ENCODE peak calls at places on chromosomes 11 and 22, in eight cellular contexts. S is upper lobe of left lung, L is A549, Y is stomach, C is tibial nerve, H is suprapubic skin, X is K562, M is H1. Q is an unnamed sample.

GRCh38 chr22:49826603-49827306 is 918 bp downstream of the BRD1 start:
- DNase-seq in H (no peak), S (peak; percentile 91), C (no peak), X (no peak), Y (peak; percentile 66), M (no peak), L (no peak), Q (peak; percentile 69)

GRCh38 chr11:128898580-128899344 is 7.6 kb downstream of the KCNJ5 start:
- DNase-seq in X (no peak), L (no peak), Y (no peak), S (no peak), M (no peak), C (no peak), H (no peak), Q (no peak)

GRCh38 chr11:130023204-130023603 is 20.6 kb upstream of the PRDM10 start:
- DNase-seq in X (no peak), H (no peak), S (no peak), L (no peak), C (no peak), M (no peak), Y (no peak), Q (no peak)

GRCh38 chr11:68231598-68231997 is 18.5 kb upstream of the KMT5B start:
- DNase-seq in C (no peak), X (no peak), S (no peak), H (no peak), M (no peak), Y (no peak), L (no peak), Q (no peak)

GRCh38 chr11:15629690-15630321 is 515.1 kb downstream of the INSC start:
- DNase-seq in M (no peak), L (peak; percentile 33), Y (peak; percentile 70), C (no peak), H (no peak), S (no peak), X (no peak), Q (no peak)

GRCh38 chr22:19520007-19520406 is 4.2 kb downstream of the CLDN5 start:
- DNase-seq in H (no peak), L (no peak), Y (no peak), C (no peak), M (no peak), X (no peak), S (no peak), Q (no peak)

GRCh38 chr11:112659185-112659584 is 302.0 kb upstream of the NCAM1 start:
- DNase-seq in L (no peak), X (no peak), C (no peak), Y (no peak), M (no peak), H (no peak), S (no peak), Q (no peak)

GRCh38 chr22:22810018-22810427 is 77.6 kb upstream of the IGLL5 start:
- DNase-seq in H (no peak), X (peak; percentile 97), L (peak; percentile 46), S (peak; percentile 46), Y (peak; percentile 51), C (no peak), M (no peak), Q (no peak)

GRCh38 chr11:3049430-3050243 is 7.6 kb downstream of the CARS1 start:
- DNase-seq in S (peak; percentile 84), M (no peak), H (peak; percentile 91), C (peak; percentile 61), Y (peak; percentile 76), X (no peak), L (peak; percentile 77), Q (peak; percentile 73)

DNA sequence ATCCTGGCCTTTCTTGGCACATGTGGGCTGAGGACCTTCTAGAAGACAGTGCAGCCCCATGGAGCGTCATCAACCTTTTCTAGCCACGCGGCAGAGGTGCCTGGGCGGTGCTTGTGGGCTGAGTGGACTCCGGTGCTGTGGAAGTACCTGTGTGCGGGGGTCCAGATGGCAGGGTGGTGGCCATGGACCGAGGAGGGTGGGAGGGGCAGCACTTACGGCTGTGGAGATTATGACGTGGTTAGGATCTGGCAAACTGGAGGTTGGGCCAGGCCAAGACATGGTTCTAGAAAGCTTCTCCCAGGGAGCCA is 2.0 kb downstream of the TUB start:
- DNase-seq in S (no peak), M (no peak), X (no peak), L (no peak), H (no peak), C (no peak), Y (no peak), Q (no peak)
- H3K4me1 ChIP-seq in S (peaks cover 19% of the 10 kb centered on the region), M (peaks cover 56% of the 10 kb centered on the region), X (no peaks in the 10 kb centered on the region), L (peaks cover 6% of the 10 kb centered on the region), H (peaks cover 29% of the 10 kb centered on the region), C (peaks cover 42% of the 10 kb centered on the region), Y (peaks cover 30% of the 10 kb centered on the region), Q (peaks cover 7% of the 10 kb centered on the region)

GRCh38 chr11:121024989-121025388 is 1.1 kb downstream of the TBCEL start:
- DNase-seq in L (no peak), Y (no peak), H (no peak), C (no peak), S (no peak), M (no peak), X (no peak), Q (no peak)

GRCh38 chr11:121029153-121029552 is 5.3 kb downstream of the TBCEL start:
- DNase-seq in S (no peak), X (no peak), M (no peak), L (no peak), C (no peak), H (no peak), Y (no peak), Q (no peak)

GRCh38 chr11:121018746-121019145 is 5.2 kb upstream of the TBCEL start:
- DNase-seq in S (no peak), X (no peak), L (no peak), C (no peak), M (no peak), H (no peak), Y (no peak), Q (no peak)

GRCh38 chr11:121029813-121030445 is 6.0 kb downstream of the TBCEL start:
- DNase-seq in L (no peak), C (no peak), X (no peak), M (no peak), Y (no peak), S (no peak), H (no peak), Q (no peak)

DNA sequence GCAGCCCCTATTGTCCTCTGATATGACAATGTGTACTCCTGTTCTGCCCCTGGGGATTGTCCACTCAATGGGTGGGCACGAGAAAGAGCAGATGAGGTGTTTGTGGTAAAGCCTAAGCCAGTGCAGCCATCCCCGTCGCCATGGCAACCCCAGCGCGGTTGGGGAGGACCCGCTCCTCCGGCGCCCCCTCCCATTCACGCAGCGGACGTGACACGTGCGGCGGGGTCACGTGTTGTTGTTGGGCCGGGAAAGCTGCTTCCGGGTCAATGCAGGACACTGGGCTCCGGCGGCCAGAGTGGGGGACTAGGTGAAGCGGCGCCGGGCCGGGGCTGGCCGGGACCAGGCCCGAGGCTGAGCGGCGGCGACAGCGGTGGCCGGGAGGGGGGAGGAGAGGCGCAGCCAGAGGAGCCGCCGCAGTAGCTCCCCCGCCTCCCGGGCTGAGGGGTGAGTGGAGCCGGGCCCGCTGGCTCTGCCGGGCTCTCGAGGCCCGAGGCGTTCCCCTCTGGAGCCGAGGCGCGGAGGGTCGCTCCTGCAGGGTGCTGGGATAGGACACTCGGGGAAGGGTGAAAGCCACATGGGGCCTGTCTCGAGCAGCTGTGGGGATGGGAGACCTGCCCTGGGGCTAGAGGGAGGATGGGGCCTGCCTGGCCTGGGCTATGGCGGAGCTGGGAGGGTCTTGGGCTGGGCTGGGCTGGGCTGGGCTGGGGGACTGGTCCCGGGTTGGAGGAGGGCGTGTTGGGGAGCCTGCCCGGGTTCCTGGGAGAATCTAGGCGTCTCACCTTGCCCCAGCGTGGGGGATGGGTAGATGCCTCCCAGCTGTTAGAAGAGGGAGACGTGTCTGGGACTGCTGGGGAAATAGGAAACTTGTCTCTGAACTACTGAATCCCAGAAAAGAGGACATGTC is at the start of gene TBCEL:
- DNase-seq in X (peak; percentile 90), M (peak; percentile 66), S (peak; percentile 95), Y (peak; percentile 77), L (peak; percentile 70), C (peak; percentile 62), H (peak; percentile 90), Q (peak; percentile 93)
- TF ChIP-seq POLR2A in X (peak; percentile 57), M (peak; percentile 13), S (peak; percentile 32), Y (no peak), L (peak; percentile 8), C (no peak), H (no peak), Q (no peak)

GRCh38 chr22:29032014-29032475 is 29.6 kb downstream of the C22orf31 start:
- DNase-seq in S (no peak), C (no peak), M (no peak), X (no peak), Y (no peak), H (no peak), L (no peak), Q (no peak)

GRCh38 chr22:29031236-29031982 is 30.2 kb downstream of the C22orf31 start:
- DNase-seq in H (peak; percentile 78), M (peak; percentile 47), S (peak; percentile 46), X (peak; percentile 62), L (peak; percentile 91), Y (peak; percentile 44), C (peak; percentile 27), Q (peak; percentile 62)

GRCh38 chr22:29030016-29030617 is 31.5 kb downstream of the C22orf31 start:
- DNase-seq in H (no peak), C (no peak), M (no peak), L (no peak), Y (peak; percentile 42), S (peak; percentile 84), X (no peak), Q (no peak)

GRCh38 chr22:29029202-29030000 is 32.2 kb downstream of the C22orf31 start:
- DNase-seq in Y (no peak), C (no peak), L (no peak), S (no peak), M (no peak), H (no peak), X (no peak), Q (no peak)

DNA sequence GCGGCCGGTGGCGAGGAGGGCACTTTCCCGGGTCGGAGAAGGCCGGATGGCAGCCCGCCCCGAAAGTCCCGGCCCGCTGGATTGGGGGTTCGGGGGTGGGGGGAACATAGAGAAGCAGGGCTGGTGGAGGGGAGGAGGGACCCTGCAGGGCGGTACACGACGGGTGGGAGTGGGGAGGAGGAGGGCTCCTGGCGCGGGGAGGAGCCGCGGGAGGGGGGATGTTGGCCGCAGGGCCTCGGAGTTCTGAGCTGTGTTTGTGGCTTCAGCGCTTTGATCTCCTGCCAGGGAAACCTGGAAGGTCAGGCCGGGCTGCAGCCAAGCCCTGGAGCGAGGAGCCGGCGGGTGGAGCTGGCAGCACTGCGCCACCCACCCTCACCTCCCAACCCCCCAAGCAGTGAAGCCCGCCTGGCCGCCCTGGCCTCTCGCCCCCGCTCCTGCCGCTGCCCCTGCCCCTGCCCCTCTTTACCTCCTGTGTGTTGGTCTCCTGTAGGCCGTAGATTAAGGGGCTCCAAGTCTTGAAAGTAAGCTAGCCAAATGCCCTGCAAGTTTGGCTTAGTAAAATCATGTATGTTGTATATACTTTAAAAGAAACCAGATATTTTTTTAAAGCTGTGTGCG is 30.9 kb downstream of the C22orf31 start:
- DNase-seq in L (peak; percentile 82), S (peak; percentile 88), X (peak; percentile 67), Y (peak; percentile 93), M (no peak), H (no peak), C (peak; percentile 65), Q (peak; percentile 93)
- TF ChIP-seq EP300 in L (peak; percentile 53), S (no peak), X (no peak), Y (no peak), M (no peak), H (no peak), C (no peak), Q (no peak)

DNA sequence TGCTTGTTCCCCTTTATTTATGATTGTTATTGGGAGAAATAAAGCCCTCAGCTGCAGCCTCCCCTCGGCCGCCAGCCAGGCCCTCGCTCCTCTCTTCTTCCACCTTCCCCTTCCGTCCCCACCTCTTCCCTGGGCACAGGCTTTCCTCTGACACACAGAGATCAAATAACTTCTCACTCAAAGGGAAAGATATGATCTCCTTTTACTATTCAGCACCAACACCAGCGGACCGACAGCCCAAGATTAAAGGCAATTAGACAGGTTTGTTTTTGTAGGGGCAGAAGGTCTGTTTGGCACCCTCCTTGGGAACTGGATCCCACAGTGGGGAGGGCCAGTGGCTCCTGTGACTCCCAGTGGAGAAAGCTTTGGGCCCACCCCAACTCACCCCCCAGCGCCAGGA is 23.0 kb downstream of the NECTIN1 start:
- DNase-seq in X (no peak), H (no peak), M (no peak), Y (no peak), C (no peak), L (no peak), S (no peak), Q (no peak)
- H3K4me1 ChIP-seq in X (no peaks in the 10 kb centered on the region), H (peaks cover 61% of the 10 kb centered on the region), M (peaks cover 14% of the 10 kb centered on the region), Y (peaks cover 15% of the 10 kb centered on the region), C (peaks cover 12% of the 10 kb centered on the region), L (no peaks in the 10 kb centered on the region), S (no peaks in the 10 kb centered on the region), Q (peaks cover 3% of the 10 kb centered on the region)